ENCODE peak calls at places on chromosome 14, in four cellular contexts. Y is A549, V is SK-N-SH, T is GM12878. L is an unnamed sample.

GRCh38 chr14:90405755-90406154 is 8.9 kb downstream of the CALM1 start:
- DNase-seq in Y (no peak), V (no peak), T (no peak), L (no peak)

GRCh38 chr14:95037273-95037672 is 120.1 kb downstream of the DICER1 start:
- DNase-seq in Y (no peak), V (no peak), T (no peak), L (no peak)

GRCh38 chr14:63470877-63471565 is 72.2 kb downstream of the PPP2R5E start:
- DNase-seq in Y (peak), V (no peak), T (peak), L (peak)

GRCh38 chr14:71322660-71323250 is 415.5 kb downstream of the PCNX1 start:
- DNase-seq in Y (no peak), V (peak), T (peak), L (no peak)

GRCh38 chr14:94427016-94427613 is 25.5 kb downstream of the SERPINA11 start:
- DNase-seq in Y (no peak), V (no peak), T (no peak), L (no peak)

GRCh38 chr14:28356819-28357218 is 409.8 kb upstream of the FOXG1 start:
- DNase-seq in Y (no peak), V (no peak), T (no peak), L (no peak)

GRCh38 chr14:76918751-76919421 is 92.7 kb downstream of the LRRC74A start:
- DNase-seq in Y (peak), V (peak), T (no peak), L (peak)

GRCh38 chr14:25113394-25113793 is 63.4 kb upstream of the STXBP6 start:
- DNase-seq in Y (no peak), V (no peak), T (no peak), L (no peak)

GRCh38 chr14:89025581-89026236 is 201.3 kb downstream of the TTC8 start:
- DNase-seq in Y (no peak), V (no peak), T (no peak), L (no peak)

GRCh38 chr14:90740946-90741681 is 75.1 kb downstream of the TTC7B start:
- DNase-seq in Y (no peak), V (no peak), T (no peak), L (no peak)

GRCh38 chr14:88749139-88749538 is 43.6 kb downstream of the EML5 start:
- DNase-seq in Y (no peak), V (no peak), T (no peak), L (no peak)

GRCh38 chr14:50060871-50061663 is 55.3 kb downstream of the VCPKMT start:
- DNase-seq in Y (peak), V (peak), T (no peak), L (peak)

GRCh38 chr14:104370256-104370870 is 209.2 kb upstream of the C14orf180 start:
- DNase-seq in Y (peak), V (peak), T (no peak), L (peak)

GRCh38 chr14:75561013-75561432 is 17.4 kb upstream of the FLVCR2 start:
- DNase-seq in Y (peak), V (peak), T (no peak), L (peak)

GRCh38 chr14:68551045-68551683 is 241.7 kb downstream of the ZFP36L1 start:
- DNase-seq in Y (no peak), V (no peak), T (no peak), L (no peak)

GRCh38 chr14:63922696-63923421 is 70.1 kb downstream of the SYNE2 start:
- DNase-seq in Y (peak), V (no peak), T (no peak), L (peak)

GRCh38 chr14:30994681-30995620 is 30.5 kb upstream of the AP4S1 start:
- DNase-seq in Y (no peak), V (no peak), T (peak), L (no peak)

GRCh38 chr14:104316121-104316722 is 177.8 kb downstream of the KIF26A start:
- DNase-seq in Y (no peak), V (no peak), T (no peak), L (no peak)

GRCh38 chr14:100526057-100526456 is 61.2 kb downstream of the BEGAIN start:
- DNase-seq in Y (no peak), V (no peak), T (no peak), L (no peak)
- TF ChIP-seq PBX3 in Y (no peak), V (no peak), T (no peak), L (no peak)

GRCh38 chr14:96167224-96168148 is 37.2 kb upstream of the BDKRB2 start:
- DNase-seq in Y (peak), V (no peak), T (no peak), L (no peak)
- TF ChIP-seq PBX3 in Y (no peak), V (no peak), T (no peak), L (no peak)

DNA sequence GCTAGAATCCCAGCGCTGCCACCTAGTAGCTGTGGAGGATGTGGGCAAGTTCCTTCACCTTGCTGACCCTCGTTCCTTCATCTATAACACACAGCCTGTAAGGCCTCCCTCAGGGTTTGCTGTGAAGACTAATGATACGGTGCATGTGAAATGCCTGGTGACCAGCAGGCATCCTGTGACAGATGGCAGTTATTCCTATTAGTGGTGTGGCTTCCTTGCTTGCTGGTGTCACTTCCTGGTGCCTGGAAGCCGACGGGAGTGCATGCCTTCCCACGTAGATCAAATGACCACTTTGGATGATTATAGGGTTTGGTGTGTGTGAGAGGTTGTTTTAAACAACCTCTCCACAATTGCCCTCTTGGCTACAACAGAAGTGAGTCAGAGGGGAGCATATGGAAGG is 894.9 kb downstream of the VRK1 start:
- DNase-seq in Y (no peak), V (no peak), T (no peak), L (no peak)
- TF ChIP-seq PBX3 in Y (no peak), V (no peak), T (no peak), L (no peak)

GRCh38 chr14:102608064-102608446 is 15.6 kb downstream of the RCOR1 start:
- DNase-seq in Y (no peak), V (no peak), T (peak), L (no peak)
- TF ChIP-seq PBX3 in Y (no peak), V (no peak), T (no peak), L (no peak)

GRCh38 chr14:22296722-22297121 is 292.3 kb downstream of the DAD1 start:
- DNase-seq in Y (no peak), V (no peak), T (no peak), L (peak)

GRCh38 chr14:22285991-22286390 is 303.0 kb downstream of the DAD1 start:
- DNase-seq in Y (no peak), V (no peak), T (no peak), L (no peak)

GRCh38 chr14:22289570-22289969 is 299.5 kb downstream of the DAD1 start:
- DNase-seq in Y (no peak), V (no peak), T (no peak), L (no peak)

GRCh38 chr14:22296088-22296487 is 292.9 kb downstream of the DAD1 start:
- DNase-seq in Y (no peak), V (no peak), T (no peak), L (no peak)

GRCh38 chr14:22291406-22291805 is 297.6 kb downstream of the DAD1 start:
- DNase-seq in Y (no peak), V (no peak), T (no peak), L (no peak)
- TF ChIP-seq PBX3 in Y (no peak), V (no peak), T (no peak), L (no peak)

GRCh38 chr14:32077081-32078029 is at the start of gene ARHGAP5:
- DNase-seq in Y (no peak), V (peak), T (no peak), L (peak)

GRCh38 chr14:32078030-32078793 is 1.1 kb downstream of the ARHGAP5 start:
- DNase-seq in Y (peak), V (peak), T (no peak), L (peak)

GRCh38 chr14:32080001-32080510 is 3.0 kb downstream of the ARHGAP5 start:
- DNase-seq in Y (no peak), V (no peak), T (no peak), L (no peak)

GRCh38 chr14:32076278-32077080 is 625 bp upstream of the ARHGAP5 start:
- DNase-seq in Y (peak), V (peak), T (peak), L (peak)

DNA sequence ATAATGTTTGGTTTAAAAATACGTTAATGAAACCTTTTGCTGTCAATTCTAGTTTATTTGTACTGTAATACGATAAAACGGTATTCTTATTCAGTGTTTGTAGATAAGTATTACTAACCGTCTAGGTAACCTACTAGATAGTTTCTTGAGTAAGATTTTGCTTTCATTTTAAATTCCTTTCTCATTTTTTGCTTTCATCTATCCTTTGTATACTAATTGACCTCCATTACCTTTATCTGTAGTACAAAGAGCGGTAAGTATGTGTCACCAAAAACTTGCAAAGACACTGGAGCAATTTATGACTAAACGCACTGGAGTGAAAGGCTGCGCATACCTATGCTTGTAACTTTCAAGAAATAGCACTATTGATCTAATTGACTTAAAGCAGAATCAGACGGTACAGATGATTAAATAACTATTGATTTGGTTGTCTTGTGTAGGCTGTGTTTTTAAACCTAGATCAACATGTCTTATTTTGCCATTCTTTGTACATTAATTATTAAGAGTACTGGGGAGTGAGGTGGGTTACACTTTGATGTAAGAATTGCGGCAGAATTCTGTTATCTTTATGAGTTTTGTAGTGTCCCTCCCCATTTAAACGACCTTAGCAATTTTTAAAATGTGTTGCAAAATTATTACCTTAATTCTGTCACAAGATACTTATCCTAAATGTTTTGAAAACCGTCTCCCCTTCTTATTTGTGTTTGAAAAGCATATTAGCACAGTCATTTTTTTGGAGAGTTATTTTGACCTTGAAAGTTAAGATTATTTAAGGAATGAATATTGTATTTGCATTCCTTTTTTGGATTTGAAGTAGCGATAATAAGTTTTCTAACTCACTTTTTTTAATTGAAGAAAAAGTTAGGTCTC is 1.9 kb downstream of the ARHGAP5 start:
- DNase-seq in Y (no peak), V (no peak), T (no peak), L (peak)
- TF ChIP-seq PBX3 in Y (no peak), V (no peak), T (no peak), L (peak)

GRCh38 chr14:69693145-69693544 is 73.8 kb upstream of the SRSF5 start:
- DNase-seq in Y (no peak), V (no peak), T (no peak), L (no peak)
- TF ChIP-seq PBX3 in Y (no peak), V (no peak), T (peak), L (no peak)

GRCh38 chr14:85943187-85943586 is 413.2 kb downstream of the FLRT2 start:
- DNase-seq in Y (no peak), V (no peak), T (no peak), L (no peak)

GRCh38 chr14:85947461-85947860 is 417.5 kb downstream of the FLRT2 start:
- DNase-seq in Y (no peak), V (no peak), T (no peak), L (no peak)

GRCh38 chr14:85948163-85948562 is 418.2 kb downstream of the FLRT2 start:
- DNase-seq in Y (no peak), V (no peak), T (no peak), L (no peak)
- TF ChIP-seq PBX3 in Y (no peak), V (no peak), T (no peak), L (no peak)

DNA sequence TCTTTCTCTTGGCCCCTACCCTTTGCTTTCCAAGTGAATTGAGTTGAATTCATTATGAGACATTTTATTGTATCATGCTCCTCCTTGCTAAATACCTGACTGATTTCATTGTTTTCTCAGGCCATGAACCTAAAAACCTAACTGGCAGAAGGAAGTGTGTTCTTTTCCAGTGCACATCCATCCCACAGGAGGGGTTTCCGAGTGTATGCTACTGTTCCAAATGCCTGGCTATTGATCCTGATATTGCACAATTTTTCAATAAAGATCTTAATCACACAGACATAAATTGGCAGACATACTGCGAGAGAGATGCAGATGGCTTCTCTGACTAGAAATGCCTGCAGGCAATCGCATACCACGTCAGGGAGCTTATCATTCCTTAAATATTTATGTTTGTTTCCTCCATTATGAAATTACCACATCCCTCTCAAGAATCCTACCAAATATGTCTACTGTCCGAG is 162.2 kb upstream of the EGLN3 start:
- DNase-seq in Y (peak), V (no peak), T (no peak), L (no peak)
- TF ChIP-seq PBX3 in Y (no peak), V (no peak), T (no peak), L (no peak)

DNA sequence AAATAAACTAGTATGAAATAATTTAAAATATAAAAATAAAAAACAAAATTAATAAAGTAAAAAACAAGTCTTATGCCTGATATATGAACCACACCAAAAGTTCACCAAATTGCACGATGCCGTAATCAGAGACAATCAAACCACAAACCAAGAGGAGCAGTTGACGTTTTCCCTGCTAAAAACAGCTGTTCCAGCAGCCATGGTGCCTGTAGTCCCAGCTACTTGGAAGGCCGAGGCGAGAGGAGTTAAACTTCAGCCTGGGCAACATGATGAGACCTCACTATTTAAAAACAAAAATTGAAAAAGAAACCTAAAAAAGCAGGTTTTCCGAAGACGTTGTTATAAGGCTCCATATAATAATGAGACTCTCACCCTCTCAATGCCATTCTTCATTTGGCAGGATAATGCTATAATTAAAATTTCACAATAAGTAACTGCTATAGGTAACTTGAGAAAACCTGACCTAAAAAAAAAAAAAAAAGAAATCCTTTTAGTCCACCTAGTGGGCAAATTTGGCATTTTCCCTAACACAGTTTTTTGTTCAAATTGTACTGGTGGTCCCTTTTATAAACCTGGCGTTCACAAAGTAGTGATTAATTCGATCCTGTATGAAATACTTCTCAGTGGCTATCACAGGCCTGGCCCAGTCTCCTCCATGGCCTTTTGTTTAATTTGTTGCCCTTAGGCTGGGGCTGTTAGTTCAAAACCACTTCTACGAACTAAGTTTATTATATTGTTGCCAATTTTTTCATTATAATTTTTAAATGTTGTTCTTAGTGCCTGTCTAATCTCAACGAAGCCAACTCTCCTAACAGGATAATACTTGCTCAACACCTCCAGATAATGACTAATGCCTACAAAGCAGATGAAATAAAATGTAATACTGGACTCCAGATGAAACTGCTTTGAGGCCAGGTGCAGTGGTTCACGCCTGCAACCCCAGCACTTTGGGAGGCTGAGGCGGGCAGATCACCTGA is 62.1 kb downstream of the TNFAIP2 start:
- DNase-seq in Y (peak), V (peak), T (no peak), L (peak)
- TF ChIP-seq PBX3 in Y (no peak), V (no peak), T (no peak), L (no peak)